ENCODE peak calls at places on chromosomes 5 and 9, in nine cellular contexts. F is naive thymus-derived CD4-positive, alpha-beta T cell; X is CD4-positive, CD25-positive, alpha-beta regulatory T cell; Y is uterus; S is neuronal stem cell; D is spleen; Z is PC-3; M is neural progenitor cell; G is gastrocnemius medialis. N is an unnamed sample.

GRCh38 chr9:106376689-106377088 is 486.3 kb upstream of the ZNF462 start:
- DNase-seq in F (no peak), X (no peak), Y (no peak), S (no peak), D (no peak), Z (peak), M (no peak), G (no peak), N (no peak)

GRCh38 chr9:68876265-68876664 is 137.6 kb downstream of the PRKACG start:
- DNase-seq in F (no peak), X (no peak), Y (no peak), S (no peak), D (no peak), Z (no peak), M (no peak), G (no peak), N (no peak)

GRCh38 chr5:104062495-104063377 is 500.1 kb upstream of the NUDT12 start:
- DNase-seq in F (no peak), X (no peak), Y (no peak), S (no peak), D (no peak), Z (peak), M (no peak), G (no peak), N (peak)

GRCh38 chr5:176866913-176867312 is 32.2 kb downstream of the HK3 start:
- DNase-seq in F (no peak), X (no peak), Y (no peak), S (peak), D (no peak), Z (no peak), M (peak), G (no peak), N (no peak)

GRCh38 chr9:76561887-76562286 is 102.9 kb downstream of the GCNT1 start:
- DNase-seq in F (no peak), X (no peak), Y (no peak), S (no peak), D (no peak), Z (no peak), M (no peak), G (no peak), N (no peak)

GRCh38 chr5:94847726-94848125 is 229.3 kb downstream of the SLF1 start:
- DNase-seq in F (no peak), X (peak), Y (no peak), S (no peak), D (no peak), Z (no peak), M (no peak), G (no peak), N (no peak)

GRCh38 chr5:167580608-167581007 is 710.8 kb upstream of the WWC1 start:
- DNase-seq in F (no peak), X (no peak), Y (no peak), S (no peak), D (no peak), Z (no peak), M (no peak), G (no peak), N (no peak)

GRCh38 chr9:136280535-136281315 is 23.2 kb downstream of the CCDC187 start:
- DNase-seq in F (no peak), X (no peak), Y (no peak), S (no peak), D (no peak), Z (no peak), M (no peak), G (no peak), N (no peak)

GRCh38 chr9:106284300-106284699 is 578.7 kb upstream of the ZNF462 start:
- DNase-seq in F (no peak), X (no peak), Y (no peak), S (no peak), D (no peak), Z (peak), M (peak), G (no peak), N (peak)

GRCh38 chr5:98786178-98786853 is 12.9 kb downstream of the RGMB start:
- DNase-seq in F (no peak), X (no peak), Y (no peak), S (no peak), D (no peak), Z (peak), M (no peak), G (no peak), N (no peak)

GRCh38 chr5:81165493-81166119 is 67.5 kb upstream of the CKMT2 start:
- DNase-seq in F (peak), X (peak), Y (peak), S (peak), D (no peak), Z (peak), M (peak), G (no peak), N (peak)

GRCh38 chr9:37486616-37487544 is 1.1 kb downstream of the POLR1E start:
- DNase-seq in F (no peak), X (no peak), Y (peak), S (no peak), D (no peak), Z (peak), M (no peak), G (no peak), N (no peak)

GRCh38 chr9:37503736-37504135 is 18.0 kb downstream of the POLR1E start:
- DNase-seq in F (no peak), X (peak), Y (no peak), S (no peak), D (no peak), Z (peak), M (no peak), G (no peak), N (no peak)

DNA sequence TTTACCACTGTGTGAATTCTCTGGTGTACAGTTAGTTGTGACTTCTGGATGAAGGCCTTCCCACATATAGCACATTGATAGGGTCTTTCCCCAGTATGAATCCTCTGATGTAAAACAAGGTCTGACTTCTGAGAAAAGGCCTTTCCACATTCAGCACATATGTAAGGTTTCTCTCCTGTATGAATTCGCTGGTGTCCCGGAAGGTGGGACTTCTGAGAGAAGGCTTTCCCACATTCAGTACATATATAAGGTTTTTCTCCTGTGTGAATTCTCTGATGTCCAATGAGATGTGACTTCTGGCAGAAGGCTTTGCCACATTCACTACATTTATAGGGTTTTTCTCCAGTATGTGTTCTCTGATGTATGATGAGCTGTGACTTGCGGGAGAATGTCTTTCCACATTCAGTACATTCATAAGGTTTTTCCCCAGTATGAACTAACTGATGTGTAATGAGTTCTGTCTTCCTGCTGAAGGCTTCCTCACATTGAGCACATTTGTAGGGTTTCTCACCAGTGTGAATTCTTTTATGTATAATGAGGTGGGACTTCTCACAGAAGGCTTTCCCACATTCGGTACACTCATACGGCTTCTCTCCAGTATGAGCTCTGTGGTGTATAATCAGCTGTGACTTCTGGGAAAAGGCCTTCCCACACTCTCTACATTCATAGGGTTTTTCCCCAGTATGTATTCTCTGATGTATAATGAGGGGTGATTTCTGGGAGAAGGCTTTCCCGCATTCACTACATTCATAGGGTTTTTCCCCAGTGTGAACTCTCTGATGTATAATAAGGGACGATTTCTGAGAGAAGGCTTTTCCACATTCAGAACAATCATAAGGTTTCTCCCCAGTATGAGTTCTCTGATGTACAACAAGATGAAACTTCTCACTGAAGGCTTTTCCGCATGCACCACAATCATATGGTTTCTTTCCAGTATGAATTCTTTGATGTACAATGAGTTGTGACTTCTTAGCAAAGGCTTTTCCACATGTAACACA is 9.1 kb downstream of the ZNF300 start:
- DNase-seq in F (no peak), X (no peak), Y (no peak), S (no peak), D (no peak), Z (no peak), M (no peak), G (no peak), N (no peak)
- H3K4me3 ChIP-seq in F (no peak), X (no peak), Y (no peak), S (no peak), D (no peak), Z (no peak), M (no peak), G (no peak), N (no peak)

GRCh38 chr5:136033244-136033643 is 4.5 kb downstream of the TGFBI start:
- DNase-seq in F (no peak), X (no peak), Y (no peak), S (no peak), D (peak), Z (no peak), M (no peak), G (no peak), N (no peak)

GRCh38 chr5:136033848-136034247 is 5.1 kb downstream of the TGFBI start:
- DNase-seq in F (no peak), X (no peak), Y (no peak), S (no peak), D (peak), Z (no peak), M (no peak), G (no peak), N (no peak)

GRCh38 chr5:136031713-136032112 is 2.9 kb downstream of the TGFBI start:
- DNase-seq in F (no peak), X (no peak), Y (no peak), S (no peak), D (peak), Z (no peak), M (no peak), G (no peak), N (no peak)

GRCh38 chr5:136030956-136031611 is 2.3 kb downstream of the TGFBI start:
- DNase-seq in F (no peak), X (no peak), Y (no peak), S (no peak), D (peak), Z (no peak), M (peak), G (no peak), N (no peak)

DNA sequence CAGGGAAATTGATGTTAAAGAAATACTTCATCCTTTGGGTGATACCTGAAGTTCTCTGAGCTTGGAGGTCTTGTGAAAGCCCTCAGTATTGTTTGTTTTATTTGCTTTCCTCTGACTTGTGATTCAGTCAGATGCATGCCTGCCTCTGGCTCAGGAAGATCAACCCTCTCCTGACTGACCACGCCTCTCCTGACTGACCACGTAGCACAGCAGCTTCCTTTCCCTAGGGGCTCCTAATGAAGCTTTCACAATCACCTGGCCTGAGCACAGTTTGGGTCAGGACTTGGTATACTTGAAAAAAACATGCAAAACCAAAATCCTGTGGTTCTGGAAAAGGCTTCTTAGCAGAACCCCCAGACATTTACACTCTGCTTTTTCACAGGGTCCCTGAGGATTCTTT is 3.8 kb downstream of the TGFBI start:
- DNase-seq in F (no peak), X (no peak), Y (peak), S (no peak), D (peak), Z (peak), M (no peak), G (no peak), N (no peak)
- H3K4me3 ChIP-seq in F (no peak), X (no peak), Y (no peak), S (no peak), D (no peak), Z (no peak), M (no peak), G (no peak), N (no peak)

GRCh38 chr9:101536351-101536750 is 2.7 kb downstream of the RNF20 start:
- DNase-seq in F (no peak), X (no peak), Y (no peak), S (no peak), D (no peak), Z (peak), M (no peak), G (no peak), N (no peak)

GRCh38 chr9:101540069-101540468 is 6.4 kb downstream of the RNF20 start:
- DNase-seq in F (no peak), X (no peak), Y (no peak), S (no peak), D (no peak), Z (no peak), M (no peak), G (no peak), N (no peak)

GRCh38 chr9:101533334-101534187 is at the start of gene RNF20:
- DNase-seq in F (peak), X (peak), Y (peak), S (peak), D (peak), Z (peak), M (peak), G (peak), N (peak)

GRCh38 chr9:101536938-101537337 is 3.3 kb downstream of the RNF20 start:
- DNase-seq in F (peak), X (peak), Y (no peak), S (peak), D (no peak), Z (peak), M (peak), G (no peak), N (peak)
- H3K4me3 ChIP-seq in F (no peak), X (no peak), Y (no peak), S (no peak), D (no peak), Z (no peak), M (no peak), G (no peak), N (no peak)

DNA sequence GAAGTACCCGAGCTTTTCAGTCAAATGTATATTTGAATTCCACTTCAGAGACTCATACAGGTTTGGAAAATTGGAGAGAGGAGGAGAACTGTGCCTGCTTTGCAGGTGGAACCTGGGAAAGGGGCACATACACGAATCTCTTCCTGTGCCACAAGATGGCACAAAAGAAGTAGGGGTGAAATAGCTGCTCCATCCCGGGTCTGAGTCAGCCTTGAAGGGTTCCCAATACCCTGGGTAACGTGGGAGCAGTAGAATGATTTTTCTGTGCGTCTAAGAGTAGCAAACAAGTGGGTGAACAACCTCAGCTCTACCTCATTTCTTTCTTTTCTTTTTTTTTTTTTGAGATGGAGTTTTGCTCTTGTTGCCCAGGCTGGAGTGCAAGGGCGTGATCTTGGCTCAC is 73.3 kb upstream of the PANK3 start:
- DNase-seq in F (no peak), X (no peak), Y (no peak), S (no peak), D (no peak), Z (peak), M (no peak), G (no peak), N (no peak)
- H3K4me3 ChIP-seq in F (no peak), X (no peak), Y (no peak), S (no peak), D (no peak), Z (no peak), M (no peak), G (no peak), N (no peak)

N was measured in Caco-2.